ENCODE peak calls at places on chromosomes 5 and 9, in six cellular contexts. O is A673, N is PC-9, T is GM23338, H is MM.1S, B is hepatocyte. D is an unnamed sample.

GRCh38 chr5:148135091-148136048 is 33.0 kb upstream of the SPINK14 start:
- DNase-seq in O (no peak), N (no peak), T (no peak), H (no peak), B (no peak), D (no peak)

GRCh38 chr9:110072597-110073355 is 135.2 kb downstream of the C9orf152 start:
- DNase-seq in O (no peak), N (no peak), T (no peak), H (no peak), B (no peak), D (no peak)

GRCh38 chr9:121979736-121980135 is 113.4 kb downstream of the TTLL11 start:
- DNase-seq in O (no peak), N (no peak), T (no peak), H (no peak), B (no peak), D (no peak)

GRCh38 chr5:32329395-32329834 is 16.7 kb upstream of the MTMR12 start:
- DNase-seq in O (peak), N (peak), T (peak), H (peak), B (peak), D (peak)

GRCh38 chr5:119031905-119032304 is 39.0 kb upstream of the DMXL1 start:
- DNase-seq in O (peak), N (no peak), T (peak), H (no peak), B (no peak), D (peak)

GRCh38 chr9:97930972-97931371 is 7.0 kb downstream of the HEMGN start:
- DNase-seq in O (no peak), N (no peak), T (no peak), H (peak), B (no peak), D (no peak)

GRCh38 chr5:16842916-16843315 is 93.2 kb downstream of the MYO10 start:
- DNase-seq in O (no peak), N (no peak), T (no peak), H (no peak), B (peak), D (no peak)

GRCh38 chr9:33517373-33517772 is 6.7 kb upstream of the ANKRD18B start:
- DNase-seq in O (peak), N (peak), T (peak), H (peak), B (peak), D (peak)

GRCh38 chr5:160188151-160188967 is 40.9 kb upstream of the FABP6 start:
- DNase-seq in O (peak), N (peak), T (peak), H (no peak), B (peak), D (peak)

GRCh38 chr5:111584651-111585050 is 72.3 kb upstream of the STARD4 start:
- DNase-seq in O (peak), N (no peak), T (no peak), H (no peak), B (peak), D (peak)

GRCh38 chr9:7165350-7165937 is 407.7 kb downstream of the KDM4C start:
- DNase-seq in O (no peak), N (no peak), T (no peak), H (no peak), B (no peak), D (peak)

GRCh38 chr5:129836321-129836720 is 67.9 kb upstream of the CHSY3 start:
- DNase-seq in O (no peak), N (no peak), T (no peak), H (no peak), B (no peak), D (no peak)

GRCh38 chr9:135971892-135972291 is 10.7 kb upstream of the UBAC1 start:
- DNase-seq in O (no peak), N (peak), T (peak), H (peak), B (peak), D (peak)

GRCh38 chr5:130337179-130337888 is 433.1 kb downstream of the CHSY3 start:
- DNase-seq in O (no peak), N (no peak), T (peak), H (no peak), B (peak), D (no peak)

GRCh38 chr9:113598451-113598850 is 134.9 kb downstream of the RGS3 start:
- DNase-seq in O (no peak), N (no peak), T (no peak), H (no peak), B (no peak), D (no peak)

GRCh38 chr9:34628656-34629491 is at the start of gene ARID3C:
- DNase-seq in O (no peak), N (peak), T (peak), H (peak), B (peak), D (peak)
- TF ChIP-seq EZH2 in O (peak), N (no peak), T (peak), H (no peak), B (peak), D (no peak)

DNA sequence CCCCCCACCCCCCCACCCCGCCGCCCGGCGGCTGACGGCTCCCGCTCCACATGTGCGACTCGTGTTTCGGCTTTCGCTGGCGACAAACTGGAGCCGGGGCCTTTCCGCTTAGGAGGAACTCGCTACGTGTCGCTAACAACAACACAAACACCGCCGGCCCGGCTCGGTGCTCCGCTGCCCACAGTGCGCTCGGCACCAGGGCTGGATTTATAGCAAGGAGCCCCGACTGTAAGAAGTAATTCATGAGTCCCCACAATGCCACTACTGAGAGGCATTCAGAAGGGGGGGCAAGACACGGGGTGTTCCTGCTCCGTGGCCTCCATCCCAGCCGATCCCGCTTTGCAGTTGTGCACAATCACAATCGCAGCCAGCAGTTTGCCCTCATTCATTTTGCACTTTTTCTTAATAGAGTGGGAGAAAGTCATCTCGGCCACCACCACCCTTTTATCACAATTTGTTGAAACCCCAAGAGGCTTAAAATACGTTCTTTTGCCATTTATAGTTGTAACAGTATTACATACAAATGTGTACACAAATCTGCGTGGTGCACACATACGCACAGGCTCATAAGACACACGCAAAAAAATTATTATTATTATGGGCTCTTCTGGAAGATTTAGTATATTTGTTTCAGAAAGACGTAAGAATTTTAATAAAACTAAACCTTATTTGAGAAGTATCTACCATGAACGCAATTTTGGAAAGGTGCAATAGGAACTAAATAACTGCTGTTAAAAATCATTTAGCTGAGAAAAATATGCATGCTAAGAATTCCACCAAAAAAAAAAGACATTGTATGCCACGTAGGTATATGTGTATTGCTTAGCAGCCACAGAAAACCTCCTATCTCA is 48.1 kb downstream of the EBF1 start:
- DNase-seq in O (peak), N (no peak), T (peak), H (no peak), B (peak), D (no peak)
- TF ChIP-seq EZH2 in O (no peak), N (no peak), T (peak), H (no peak), B (peak), D (no peak)

DNA sequence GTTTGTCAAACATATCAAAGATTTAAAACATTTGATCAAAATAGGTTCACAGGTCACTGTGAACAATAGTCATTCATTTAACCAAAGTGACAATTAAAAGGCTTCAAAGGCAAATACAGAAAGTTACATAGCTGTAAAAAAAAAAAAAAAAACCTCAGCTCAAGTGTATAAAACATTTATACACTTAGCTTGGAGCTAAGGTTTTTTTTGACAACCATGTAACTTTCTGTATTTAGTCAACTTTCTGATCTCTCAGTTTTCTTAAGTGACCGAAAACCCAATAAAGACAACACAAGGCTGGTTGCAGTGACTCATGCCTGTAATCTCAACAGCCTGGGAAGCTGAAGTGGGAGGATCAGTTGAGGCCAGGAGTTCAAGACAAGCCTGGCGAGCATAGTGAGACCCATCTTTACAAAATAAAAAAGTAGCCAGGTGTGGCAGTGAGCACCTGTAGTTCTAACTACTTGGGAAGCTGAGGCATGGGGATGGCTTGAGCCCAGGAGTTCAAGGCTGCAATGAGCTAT is 16.4 kb upstream of the UBTD2 start:
- DNase-seq in O (no peak), N (no peak), T (no peak), H (no peak), B (peak), D (no peak)
- TF ChIP-seq EZH2 in O (no peak), N (no peak), T (no peak), H (no peak), B (no peak), D (no peak)

DNA sequence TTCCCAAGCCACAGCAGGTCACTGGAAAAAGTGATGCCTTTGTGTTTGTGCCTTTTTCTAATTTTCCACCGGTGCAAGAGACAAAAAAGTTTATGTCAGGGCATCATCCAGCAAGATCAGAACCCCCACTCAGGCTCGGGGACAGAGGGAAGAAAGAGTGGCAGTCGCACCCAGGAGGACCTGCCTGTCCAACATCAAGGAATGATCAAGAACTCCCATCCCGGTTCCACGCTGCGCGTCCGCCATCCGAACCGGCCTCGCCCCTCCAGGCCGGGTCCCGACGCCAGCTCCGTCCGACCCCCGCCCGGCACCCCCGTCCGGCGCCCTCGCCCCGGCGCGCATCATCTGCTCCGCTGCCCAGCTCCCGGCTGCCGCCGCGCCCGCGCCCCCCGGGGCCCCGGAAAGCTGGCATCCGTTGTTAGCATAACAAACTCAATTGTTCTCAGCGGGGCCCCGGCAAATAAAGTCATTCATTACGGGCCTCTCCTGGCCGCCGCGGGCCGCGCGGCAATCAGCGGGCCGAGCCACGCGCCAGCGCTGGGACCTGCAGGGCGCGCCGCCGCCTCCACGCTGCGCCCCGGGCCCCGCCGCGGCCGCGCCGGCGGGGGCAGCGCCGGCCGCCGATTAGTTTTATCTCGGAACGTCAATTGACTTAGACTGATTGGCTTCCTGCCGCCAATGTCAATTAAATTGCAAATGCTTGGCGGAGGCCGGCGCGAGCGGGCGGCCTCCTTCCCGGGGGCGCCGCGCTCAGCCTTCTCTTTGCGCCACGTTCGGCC is 48.1 kb downstream of the PAX5 start:
- DNase-seq in O (peak), N (no peak), T (peak), H (no peak), B (no peak), D (no peak)
- TF ChIP-seq EZH2 in O (no peak), N (no peak), T (peak), H (no peak), B (no peak), D (no peak)

GRCh38 chr9:92804727-92805126 is 40.1 kb upstream of the BICD2 start:
- DNase-seq in O (no peak), N (no peak), T (no peak), H (no peak), B (no peak), D (no peak)

GRCh38 chr9:92807031-92807756 is 42.6 kb upstream of the BICD2 start:
- DNase-seq in O (no peak), N (no peak), T (no peak), H (no peak), B (no peak), D (no peak)

GRCh38 chr9:92807757-92808725 is 43.4 kb upstream of the BICD2 start:
- DNase-seq in O (no peak), N (peak), T (peak), H (peak), B (no peak), D (no peak)

GRCh38 chr9:92808726-92809451 is 44.3 kb upstream of the BICD2 start:
- DNase-seq in O (peak), N (peak), T (peak), H (peak), B (peak), D (peak)
- TF ChIP-seq EZH2 in O (peak), N (no peak), T (peak), H (no peak), B (peak), D (no peak)

GRCh38 chr5:169393907-169394306 is 93.0 kb upstream of the SLIT3 start:
- DNase-seq in O (no peak), N (no peak), T (no peak), H (no peak), B (no peak), D (no peak)
- TF ChIP-seq EZH2 in O (no peak), N (no peak), T (no peak), H (no peak), B (no peak), D (no peak)

GRCh38 chr5:176726746-176727527 is 79.7 kb downstream of the TSPAN17 start:
- DNase-seq in O (no peak), N (no peak), T (no peak), H (no peak), B (no peak), D (no peak)

GRCh38 chr5:176724472-176724871 is 77.2 kb downstream of the TSPAN17 start:
- DNase-seq in O (no peak), N (no peak), T (no peak), H (no peak), B (no peak), D (no peak)

GRCh38 chr5:176727528-176727900 is 80.2 kb downstream of the TSPAN17 start:
- DNase-seq in O (no peak), N (no peak), T (no peak), H (no peak), B (no peak), D (no peak)

GRCh38 chr5:176723440-176723839 is 76.2 kb downstream of the TSPAN17 start:
- DNase-seq in O (no peak), N (no peak), T (no peak), H (no peak), B (no peak), D (no peak)

GRCh38 chr5:176725521-176725920 is 78.2 kb downstream of the TSPAN17 start:
- DNase-seq in O (no peak), N (no peak), T (no peak), H (no peak), B (peak), D (no peak)
- TF ChIP-seq EZH2 in O (no peak), N (no peak), T (no peak), H (no peak), B (no peak), D (no peak)

GRCh38 chr9:117412841-117413240 is 2.0 kb downstream of the ASTN2 start:
- DNase-seq in O (no peak), N (no peak), T (peak), H (no peak), B (no peak), D (no peak)

GRCh38 chr9:117414906-117415583 is at the start of gene ASTN2:
- DNase-seq in O (no peak), N (no peak), T (peak), H (peak), B (no peak), D (no peak)

GRCh38 chr9:117412006-117412715 is 2.7 kb downstream of the ASTN2 start:
- DNase-seq in O (no peak), N (no peak), T (peak), H (no peak), B (no peak), D (no peak)

GRCh38 chr9:117414220-117414905 is 494 bp downstream of the ASTN2 start:
- DNase-seq in O (no peak), N (no peak), T (peak), H (peak), B (peak), D (no peak)

GRCh38 chr9:117413346-117414219 is 1.3 kb downstream of the ASTN2 start:
- DNase-seq in O (peak), N (no peak), T (peak), H (no peak), B (peak), D (no peak)
- TF ChIP-seq EZH2 in O (peak), N (no peak), T (peak), H (no peak), B (peak), D (no peak)

GRCh38 chr5:176356179-176356566 is 5.4 kb downstream of the KIAA1191 start:
- DNase-seq in O (no peak), N (no peak), T (no peak), H (no peak), B (no peak), D (no peak)
- TF ChIP-seq EZH2 in O (no peak), N (no peak), T (no peak), H (no peak), B (no peak), D (no peak)

GRCh38 chr5:180590543-180591248 is 603 bp downstream of the SCGB3A1 start:
- DNase-seq in O (no peak), N (no peak), T (peak), H (no peak), B (no peak), D (no peak)
- TF ChIP-seq EZH2 in O (peak), N (no peak), T (peak), H (no peak), B (peak), D (no peak)

D was measured in K562.